ENCODE peak calls at places on chromosome X, in four cellular contexts. B is neuronal stem cell; Z is CD8-positive, alpha-beta memory T cell; L is left lung. H is an unnamed sample.

GRCh38 chrX:130680164-130681035 is 222.6 kb downstream of the ENOX2 start:
- DNase-seq in B (no peak), L (no peak), Z (no peak), H (no peak)

GRCh38 chrX:104270916-104271512 is 16.3 kb upstream of the ESX1 start:
- DNase-seq in Z (no peak), B (peak), L (no peak), H (no peak)

GRCh38 chrX:19272452-19272851 is 71.3 kb upstream of the PDHA1 start:
- DNase-seq in Z (no peak), B (no peak), L (no peak), H (no peak)

GRCh38 chrX:17553451-17553850 is 178.5 kb downstream of the NHS start:
- DNase-seq in B (no peak), L (no peak), Z (no peak), H (no peak)

GRCh38 chrX:79081895-79082512 is 62.5 kb upstream of the GPR174 start:
- DNase-seq in L (no peak), B (peak), Z (no peak), H (no peak)

GRCh38 chrX:130915302-130915701 is 12.3 kb upstream of the ENOX2 start:
- DNase-seq in L (no peak), B (no peak), Z (no peak), H (no peak)

GRCh38 chrX:21373001-21373400 is 1.2 kb upstream of the CNKSR2 start:
- DNase-seq in Z (no peak), L (no peak), B (no peak), H (no peak)

GRCh38 chrX:40277672-40278071 is 179.9 kb upstream of the BCOR start:
- DNase-seq in L (no peak), Z (no peak), B (no peak), H (no peak)

GRCh38 chrX:122552291-122552800 is 631.7 kb upstream of the GRIA3 start:
- DNase-seq in L (no peak), B (no peak), Z (no peak), H (no peak)

GRCh38 chrX:12956704-12957541 is 18.0 kb upstream of the TMSB4X start:
- DNase-seq in L (no peak), B (no peak), Z (no peak), H (no peak)

GRCh38 chrX:133776072-133776471 is 209.3 kb downstream of the GPC3 start:
- DNase-seq in Z (no peak), B (no peak), L (no peak), H (no peak)

H was measured in sigmoid colon.